ENCODE peak calls at places on chromosomes 4 and X, in four cellular contexts. One of them, this sample, is unnamed.

GRCh38 chr4:105992641-105993305 is 97.5 kb downstream of the NPNT start:
- DNase-seq in thoracic aorta: no peak
- DNase-seq in HTR-8/SVneo: no peak
- DNase-seq in cardiac fibroblast: peak
- DNase-seq in this sample: no peak

GRCh38 chrX:15814811-15815210 is 24.5 kb downstream of the ZRSR2 start:
- DNase-seq in thoracic aorta: no peak
- DNase-seq in HTR-8/SVneo: no peak
- DNase-seq in cardiac fibroblast: no peak
- DNase-seq in this sample: no peak

GRCh38 chr4:8694651-8695151 is 102.1 kb downstream of the CPZ start:
- DNase-seq in thoracic aorta: no peak
- DNase-seq in HTR-8/SVneo: no peak
- DNase-seq in cardiac fibroblast: no peak
- DNase-seq in this sample: no peak

GRCh38 chr4:184168406-184169019 is 49.2 kb downstream of the ENPP6 start:
- DNase-seq in thoracic aorta: no peak
- DNase-seq in HTR-8/SVneo: peak
- DNase-seq in cardiac fibroblast: peak
- DNase-seq in this sample: peak

GRCh38 chr4:150145090-150145949 is 67.1 kb downstream of the DCLK2 start:
- DNase-seq in thoracic aorta: no peak
- DNase-seq in HTR-8/SVneo: no peak
- DNase-seq in cardiac fibroblast: no peak
- DNase-seq in this sample: no peak

GRCh38 chr4:151107063-151107462 is 7.6 kb downstream of the RPS3A start:
- DNase-seq in thoracic aorta: no peak
- DNase-seq in HTR-8/SVneo: no peak
- DNase-seq in cardiac fibroblast: no peak
- DNase-seq in this sample: no peak

GRCh38 chrX:68824152-68824433 is 4.7 kb upstream of the EFNB1 start:
- DNase-seq in thoracic aorta: no peak
- DNase-seq in HTR-8/SVneo: no peak
- DNase-seq in cardiac fibroblast: no peak
- DNase-seq in this sample: no peak

GRCh38 chr4:28879178-28879577 is 1841.0 kb upstream of the PCDH7 start:
- DNase-seq in thoracic aorta: no peak
- DNase-seq in HTR-8/SVneo: no peak
- DNase-seq in cardiac fibroblast: peak
- DNase-seq in this sample: no peak

This sample was measured in SW480.